ENCODE peak calls at places on chromosomes 6 and 20, in five cellular contexts. One of them, this sample, is unnamed.

GRCh38 chr20:44856442-44856841 is 29.1 kb upstream of the YWHAB start:
- DNase-seq in HEK293T: no peak
- DNase-seq in stromal cell of bone marrow: no peak
- DNase-seq in NCI-H1105: no peak
- DNase-seq in T-helper 2 cell: no peak
- DNase-seq in this sample: no peak

GRCh38 chr6:166644631-166645030 is 17.6 kb upstream of the RPS6KA2 start:
- DNase-seq in T-helper 2 cell: no peak
- DNase-seq in HEK293T: no peak
- DNase-seq in NCI-H1105: no peak
- DNase-seq in stromal cell of bone marrow: no peak
- DNase-seq in this sample: no peak

GRCh38 chr20:2000286-2000685 is 6.4 kb upstream of the PDYN start:
- DNase-seq in NCI-H1105: no peak
- DNase-seq in T-helper 2 cell: no peak
- DNase-seq in stromal cell of bone marrow: no peak
- DNase-seq in HEK293T: no peak
- DNase-seq in this sample: no peak

GRCh38 chr20:50728981-50729874 is 2.2 kb upstream of the PARD6B start:
- DNase-seq in T-helper 2 cell: no peak
- DNase-seq in stromal cell of bone marrow: no peak
- DNase-seq in HEK293T: no peak
- DNase-seq in NCI-H1105: no peak
- DNase-seq in this sample: no peak

GRCh38 chr6:106502534-106502933 is 126.8 kb downstream of the RTN4IP1 start:
- DNase-seq in T-helper 2 cell: no peak
- DNase-seq in stromal cell of bone marrow: no peak
- DNase-seq in NCI-H1105: no peak
- DNase-seq in HEK293T: no peak
- DNase-seq in this sample: no peak

GRCh38 chr6:36625161-36625919 is 31.2 kb downstream of the SRSF3 start:
- DNase-seq in HEK293T: no peak
- DNase-seq in NCI-H1105: peak; percentile 65
- DNase-seq in stromal cell of bone marrow: peak; percentile 74
- DNase-seq in T-helper 2 cell: no peak
- DNase-seq in this sample: peak; percentile 45

GRCh38 chr20:62303327-62304226 is 780 bp downstream of the ADRM1 start:
- DNase-seq in NCI-H1105: no peak
- DNase-seq in stromal cell of bone marrow: no peak
- DNase-seq in HEK293T: peak; percentile 30
- DNase-seq in T-helper 2 cell: no peak
- DNase-seq in this sample: no peak

GRCh38 chr6:37020426-37021211 is 15.2 kb downstream of the FGD2 start:
- DNase-seq in HEK293T: no peak
- DNase-seq in stromal cell of bone marrow: no peak
- DNase-seq in NCI-H1105: peak; percentile 35
- DNase-seq in T-helper 2 cell: no peak
- DNase-seq in this sample: no peak

GRCh38 chr6:128918886-128919285 is 35.9 kb downstream of the LAMA2 start:
- DNase-seq in HEK293T: no peak
- DNase-seq in T-helper 2 cell: no peak
- DNase-seq in stromal cell of bone marrow: no peak
- DNase-seq in NCI-H1105: no peak
- DNase-seq in this sample: no peak

GRCh38 chr6:53751417-53751816 is 43.4 kb upstream of the LRRC1 start:
- DNase-seq in stromal cell of bone marrow: no peak
- DNase-seq in T-helper 2 cell: no peak
- DNase-seq in HEK293T: no peak
- DNase-seq in NCI-H1105: no peak
- DNase-seq in this sample: no peak

This sample was measured in NCI-H2107.